ENCODE peak calls at places on chromosomes 2 and 18, in seven cellular contexts. Y is GM12878, W is tibial artery, D is left ventricle myocardium inferior, S is ovary, N is H9, H is ascending aorta. X is an unnamed sample.

GRCh38 chr18:61702007-61702406 is 190.8 kb downstream of the RNF152 start:
- DNase-seq in Y (no peak), W (no peak), D (no peak), S (no peak), N (no peak), H (no peak), X (no peak)

GRCh38 chr2:26666671-26667070 is 25.5 kb upstream of the CIB4 start:
- DNase-seq in Y (no peak), W (no peak), D (no peak), S (no peak), N (no peak), H (no peak), X (no peak)

GRCh38 chr18:39946623-39947061 is 2008.4 kb upstream of the PIK3C3 start:
- DNase-seq in Y (no peak), W (no peak), D (no peak), S (no peak), N (peak; percentile 34), H (no peak), X (no peak)

GRCh38 chr18:55264108-55264507 is 304.8 kb upstream of the CCDC68 start:
- DNase-seq in Y (no peak), W (no peak), D (no peak), S (no peak), N (no peak), H (no peak), X (no peak)

GRCh38 chr18:51390695-51391094 is 193.2 kb upstream of the MEX3C start:
- DNase-seq in Y (no peak), W (no peak), D (no peak), S (no peak), N (no peak), H (no peak), X (no peak)

GRCh38 chr18:49393011-49393410 is 67.4 kb downstream of the DYM start:
- DNase-seq in Y (no peak), W (no peak), D (no peak), S (no peak), N (no peak), H (no peak), X (no peak)

GRCh38 chr2:213787869-213788268 is 503.6 kb downstream of the SPAG16 start:
- DNase-seq in Y (no peak), W (no peak), D (no peak), S (no peak), N (no peak), H (no peak), X (no peak)

GRCh38 chr2:123164216-123164615 is 860.9 kb upstream of the CNTNAP5 start:
- DNase-seq in Y (no peak), W (no peak), D (no peak), S (no peak), N (no peak), H (no peak), X (no peak)

GRCh38 chr18:14089781-14090180 is 42.5 kb downstream of the ZNF519 start:
- DNase-seq in Y (no peak), W (no peak), D (no peak), S (no peak), N (no peak), H (no peak), X (no peak)

GRCh38 chr18:46916551-46917107 is 678 bp downstream of the PIAS2 start:
- DNase-seq in Y (no peak), W (no peak), D (no peak), S (no peak), N (peak; percentile 39), H (no peak), X (peak; percentile 59)

GRCh38 chr2:86675611-86676015 is 44.5 kb upstream of the RMND5A start:
- DNase-seq in Y (no peak), W (no peak), D (no peak), S (no peak), N (peak; percentile 32), H (no peak), X (no peak)

GRCh38 chr2:145751634-145752033 is 1231.7 kb upstream of the ZEB2 start:
- DNase-seq in Y (peak; percentile 70), W (no peak), D (no peak), S (no peak), N (no peak), H (no peak), X (no peak)

GRCh38 chr18:8260319-8260718 is 348.9 kb upstream of the RAB12 start:
- DNase-seq in Y (no peak), W (no peak), D (no peak), S (no peak), N (peak; percentile 48), H (no peak), X (no peak)

GRCh38 chr2:77552956-77553355 is 30.8 kb upstream of the LRRTM4 start:
- DNase-seq in Y (no peak), W (no peak), D (no peak), S (no peak), N (no peak), H (no peak), X (no peak)

GRCh38 chr2:236688563-236689392 is 119.2 kb downstream of the ACKR3 start:
- DNase-seq in Y (no peak), W (no peak), D (no peak), S (no peak), N (no peak), H (no peak), X (no peak)

GRCh38 chr2:236052926-236053846 is 115.0 kb downstream of the GBX2 start:
- DNase-seq in Y (no peak), W (no peak), D (no peak), S (no peak), N (peak; percentile 81), H (no peak), X (no peak)

GRCh38 chr2:138708682-138709241 is 71.4 kb downstream of the NXPH2 start:
- DNase-seq in Y (no peak), W (no peak), D (no peak), S (peak; percentile 33), N (no peak), H (no peak), X (no peak)

GRCh38 chr2:218997730-218998129 is 4.5 kb upstream of the CRYBA2 start:
- DNase-seq in Y (no peak), W (no peak), D (no peak), S (no peak), N (no peak), H (no peak), X (no peak)

GRCh38 chr2:240460781-240461431 is 25.4 kb downstream of the GPC1 start:
- DNase-seq in Y (no peak), W (no peak), D (peak; percentile 10), S (peak; percentile 36), N (peak; percentile 22), H (peak; percentile 6), X (no peak)

GRCh38 chr2:236352761-236353593 is 88.8 kb upstream of the ASB18 start:
- DNase-seq in Y (no peak), W (no peak), D (no peak), S (no peak), N (peak; percentile 23), H (no peak), X (peak; percentile 37)

DNA sequence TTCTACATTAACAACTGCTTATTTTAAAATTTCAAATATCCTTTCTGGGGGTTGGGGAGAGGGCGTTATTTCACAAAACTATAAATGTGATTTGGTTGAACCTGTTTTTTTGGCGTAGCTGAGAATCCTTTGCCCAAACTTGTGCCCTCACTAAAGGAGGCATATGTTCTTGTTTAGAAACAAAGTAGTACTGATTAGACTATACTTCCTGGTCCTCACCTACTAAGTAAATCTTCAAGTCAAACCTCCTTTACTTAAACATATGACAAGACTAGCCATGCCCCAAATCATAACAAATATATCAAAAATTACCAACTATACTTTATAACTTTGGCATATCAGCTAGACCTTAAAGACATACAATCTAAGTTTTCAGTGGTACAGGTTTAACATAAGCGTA is 5.8 kb downstream of the EIF2AK3 start:
- DNase-seq in Y (no peak), W (no peak), D (no peak), S (no peak), N (no peak), H (no peak), X (no peak)
- H3K4me1 ChIP-seq in Y (peaks cover 20% of the 10 kb centered on the region), W (peaks cover 14% of the 10 kb centered on the region), D (peaks cover 53% of the 10 kb centered on the region), S (peaks cover 6% of the 10 kb centered on the region), N (peaks cover 11% of the 10 kb centered on the region), H (peaks cover 13% of the 10 kb centered on the region), X (peaks cover 24% of the 10 kb centered on the region)

GRCh38 chr2:229252996-229253395 is 18.1 kb downstream of the PID1 start:
- DNase-seq in Y (no peak), W (no peak), D (no peak), S (no peak), N (no peak), H (no peak), X (no peak)
- H3K9me3 ChIP-seq in Y (no peaks in the 10 kb centered on the region), W (no peaks in the 10 kb centered on the region), D (no peaks in the 10 kb centered on the region), S (no peaks in the 10 kb centered on the region), N (no peaks in the 10 kb centered on the region), H (no peaks in the 10 kb centered on the region), X (no peaks in the 10 kb centered on the region)

GRCh38 chr2:108243566-108243965 is 3.8 kb downstream of the SULT1C3 start:
- DNase-seq in Y (no peak), W (no peak), D (no peak), S (no peak), N (no peak), H (no peak), X (no peak)
- H3K4me1 ChIP-seq in Y (no peaks in the 10 kb centered on the region), W (no peaks in the 10 kb centered on the region), D (no peaks in the 10 kb centered on the region), S (no peaks in the 10 kb centered on the region), N (no peaks in the 10 kb centered on the region), H (peaks cover 3% of the 10 kb centered on the region), X (no peaks in the 10 kb centered on the region)

GRCh38 chr2:425947-426346 is 138.1 kb upstream of the ALKAL2 start:
- DNase-seq in Y (no peak), W (no peak), D (no peak), S (no peak), N (no peak), H (no peak), X (no peak)

GRCh38 chr2:423479-423878 is 135.6 kb upstream of the ALKAL2 start:
- DNase-seq in Y (no peak), W (no peak), D (no peak), S (no peak), N (no peak), H (no peak), X (no peak)

GRCh38 chr2:421406-421805 is 133.5 kb upstream of the ALKAL2 start:
- DNase-seq in Y (no peak), W (no peak), D (no peak), S (no peak), N (no peak), H (no peak), X (no peak)

GRCh38 chr2:422676-423435 is 135.0 kb upstream of the ALKAL2 start:
- DNase-seq in Y (no peak), W (no peak), D (no peak), S (no peak), N (peak; percentile 14), H (no peak), X (no peak)

DNA sequence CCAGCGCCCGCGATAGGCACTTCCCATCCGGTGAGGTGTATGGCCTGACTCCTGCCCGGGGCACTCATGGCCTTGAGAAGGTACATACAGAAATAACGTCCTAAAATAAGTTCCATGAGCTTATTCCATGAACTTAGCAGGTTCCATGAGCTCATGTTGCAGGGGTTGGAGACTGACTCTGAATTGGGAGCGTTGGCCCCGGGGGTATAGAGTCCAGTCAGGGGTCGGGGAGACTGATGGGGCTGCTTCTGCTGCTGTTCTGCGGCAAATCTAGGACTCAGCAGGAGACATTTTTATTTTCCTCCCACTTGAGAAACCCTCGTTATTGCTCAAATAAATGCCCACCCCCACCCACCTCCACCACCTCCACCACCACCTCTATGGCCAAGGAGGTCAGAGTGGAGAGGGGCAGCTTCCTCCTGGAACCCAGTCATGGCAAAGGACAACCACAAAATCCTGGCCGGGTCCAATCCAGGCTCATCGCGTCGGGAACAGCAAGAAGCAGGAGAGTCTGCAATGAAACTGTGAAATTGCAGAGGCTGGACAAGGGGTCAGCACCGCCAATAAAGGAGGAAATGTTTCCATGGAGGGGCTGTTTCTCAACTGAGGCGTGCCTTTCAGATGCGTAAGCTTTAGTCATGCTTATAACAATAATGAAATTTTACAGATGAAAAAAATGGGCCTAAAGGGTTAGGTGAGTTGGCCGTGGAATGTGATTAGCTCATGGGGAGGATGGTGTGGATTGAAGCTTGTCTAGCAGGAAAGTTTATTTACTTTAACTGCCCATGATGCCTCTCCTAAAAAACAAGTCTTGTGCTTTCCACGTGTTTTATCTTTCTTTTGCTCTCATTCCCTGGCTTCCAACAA is 136.6 kb upstream of the ALKAL2 start:
- DNase-seq in Y (no peak), W (no peak), D (no peak), S (no peak), N (no peak), H (no peak), X (no peak)
- H3K9me3 ChIP-seq in Y (no peaks in the 10 kb centered on the region), W (no peaks in the 10 kb centered on the region), D (no peaks in the 10 kb centered on the region), S (no peaks in the 10 kb centered on the region), N (no peaks in the 10 kb centered on the region), H (no peaks in the 10 kb centered on the region), X (no peaks in the 10 kb centered on the region)

X was measured in DND-41.